ENCODE peak calls at places on chromosome 5, in seven cellular contexts. E is SJSA1, K is HS-27A, Y is uterus, R is SW 1271, O is epithelial cell of prostate, J is upper lobe of right lung. T is an unnamed sample.

GRCh38 chr5:137700282-137700680 is 35.6 kb downstream of the KLHL3 start:
- DNase-seq in O (no peak), Y (no peak), E (no peak), R (no peak), J (no peak), K (no peak), T (no peak)

GRCh38 chr5:172436078-172436873 is 18.0 kb downstream of the SH3PXD2B start:
- DNase-seq in R (no peak), Y (no peak), K (no peak), E (no peak), O (no peak), J (no peak), T (no peak)

GRCh38 chr5:115842089-115842881 is 550 bp downstream of the AP3S1 start:
- DNase-seq in J (no peak), O (no peak), R (peak; percentile 58), K (no peak), E (peak; percentile 95), Y (no peak), T (no peak)

GRCh38 chr5:173835131-173835530 is 53.0 kb upstream of the CPEB4 start:
- DNase-seq in K (no peak), Y (no peak), O (no peak), R (no peak), J (no peak), E (no peak), T (no peak)

GRCh38 chr5:132190161-132190817 is 37.4 kb downstream of the P4HA2 start:
- DNase-seq in E (peak; percentile 61), Y (no peak), J (no peak), K (peak; percentile 20), O (no peak), R (peak; percentile 49), T (no peak)

GRCh38 chr5:176762489-176762888 is 47.9 kb upstream of the UNC5A start:
- DNase-seq in J (peak; percentile 2), K (no peak), E (no peak), O (no peak), R (no peak), Y (no peak), T (no peak)

GRCh38 chr5:88833371-88834107 is 49.4 kb downstream of the MEF2C start:
- DNase-seq in J (no peak), E (peak; percentile 14), O (no peak), K (no peak), R (no peak), Y (peak; percentile 43), T (peak; percentile 42)

GRCh38 chr5:150075806-150076205 is 10.5 kb downstream of the CSF1R start:
- DNase-seq in O (no peak), K (no peak), J (no peak), R (no peak), Y (no peak), E (no peak), T (no peak)

GRCh38 chr5:119966028-119966427 is 336.7 kb downstream of the FAM170A start:
- DNase-seq in Y (no peak), K (no peak), E (no peak), J (no peak), O (no peak), R (no peak), T (no peak)

GRCh38 chr5:6820851-6821479 is 107.7 kb downstream of the TENT4A start:
- DNase-seq in J (no peak), O (no peak), K (no peak), Y (no peak), R (no peak), E (no peak), T (no peak)

GRCh38 chr5:66873990-66874389 is 277.8 kb downstream of the MAST4 start:
- DNase-seq in K (no peak), O (no peak), R (no peak), E (no peak), Y (no peak), J (no peak), T (no peak)

GRCh38 chr5:172101547-172102225 is 86.3 kb downstream of the STK10 start:
- DNase-seq in O (no peak), J (no peak), Y (no peak), E (no peak), R (no peak), K (no peak), T (no peak)

GRCh38 chr5:228886-229285 is 10.8 kb downstream of the SDHA start:
- DNase-seq in Y (no peak), O (no peak), R (no peak), E (no peak), K (no peak), J (no peak), T (no peak)

GRCh38 chr5:174734571-174735497 is 10.5 kb downstream of the MSX2 start:
- DNase-seq in R (no peak), O (no peak), K (no peak), E (no peak), Y (no peak), J (no peak), T (no peak)

GRCh38 chr5:139847790-139848507 is 52.3 kb downstream of the PSD2 start:
- DNase-seq in E (peak; percentile 37), Y (peak; percentile 67), R (no peak), J (peak; percentile 79), O (no peak), K (no peak), T (no peak)

GRCh38 chr5:9409413-9410089 is 136.3 kb downstream of the SEMA5A start:
- DNase-seq in R (no peak), K (no peak), J (no peak), E (no peak), Y (no peak), O (no peak), T (no peak)

GRCh38 chr5:136191304-136192014 is 1.5 kb downstream of the SMIM32 start:
- DNase-seq in K (no peak), E (no peak), Y (no peak), R (no peak), O (peak; percentile 26), J (peak; percentile 61), T (no peak)

GRCh38 chr5:172559004-172559932 is 81.8 kb upstream of the NEURL1B start:
- DNase-seq in K (peak; percentile 46), E (peak; percentile 59), O (peak; percentile 94), Y (peak; percentile 86), J (no peak), R (no peak), T (peak; percentile 44)

GRCh38 chr5:179164331-179165311 is 104.4 kb downstream of the ZNF354C start:
- DNase-seq in J (peak; percentile 62), K (no peak), O (no peak), R (no peak), Y (no peak), E (no peak), T (no peak)

GRCh38 chr5:159034083-159034824 is 65.5 kb downstream of the EBF1 start:
- DNase-seq in R (no peak), O (no peak), J (no peak), E (peak; percentile 58), Y (no peak), K (no peak), T (no peak)

GRCh38 chr5:82351754-82352145 is 73.6 kb upstream of the RPS23 start:
- DNase-seq in E (peak; percentile 66), R (no peak), Y (no peak), K (no peak), O (peak; percentile 18), J (no peak), T (no peak)

GRCh38 chr5:107602896-107603295 is 67.8 kb downstream of the EFNA5 start:
- DNase-seq in E (no peak), R (no peak), Y (no peak), J (no peak), K (no peak), O (no peak), T (no peak)

GRCh38 chr5:168676499-168676898 is 97.3 kb upstream of the PANK3 start:
- DNase-seq in Y (no peak), K (no peak), E (no peak), J (no peak), R (no peak), O (no peak), T (no peak)

GRCh38 chr5:103402861-103403260 is 144.3 kb downstream of the MACIR start:
- DNase-seq in R (no peak), O (no peak), Y (no peak), K (no peak), J (no peak), E (no peak), T (no peak)

GRCh38 chr5:73496984-73497457 is 1.2 kb upstream of the BTF3 start:
- DNase-seq in R (peak; percentile 86), Y (no peak), O (peak; percentile 27), J (no peak), E (peak; percentile 47), K (peak; percentile 48), T (no peak)

GRCh38 chr5:66415208-66415607 is 181.0 kb upstream of the MAST4 start:
- DNase-seq in R (no peak), E (no peak), J (no peak), O (no peak), K (no peak), Y (no peak), T (no peak)

GRCh38 chr5:129063483-129064136 is 30.9 kb upstream of the ISOC1 start:
- DNase-seq in E (peak; percentile 7), K (no peak), O (no peak), Y (no peak), J (no peak), R (no peak), T (peak; percentile 15)

GRCh38 chr5:145068696-145069095 is 766.4 kb downstream of the PRELID2 start:
- DNase-seq in Y (no peak), E (no peak), R (no peak), J (no peak), K (no peak), O (no peak), T (no peak)

GRCh38 chr5:138752341-138752950 is 779 bp upstream of the CTNNA1 start:
- DNase-seq in K (no peak), J (no peak), R (no peak), O (no peak), Y (peak; percentile 21), E (peak; percentile 27), T (no peak)

GRCh38 chr5:2574155-2574554 is 177.3 kb downstream of the IRX2 start:
- DNase-seq in E (no peak), Y (no peak), K (no peak), R (no peak), O (no peak), J (no peak), T (no peak)

GRCh38 chr5:125826214-125826613 is 597.0 kb upstream of the GRAMD2B start:
- DNase-seq in Y (no peak), O (no peak), R (no peak), K (no peak), J (no peak), E (no peak), T (no peak)

GRCh38 chr5:111681414-111681790 is 75.6 kb downstream of the NREP start:
- DNase-seq in O (no peak), J (no peak), K (no peak), E (no peak), R (no peak), Y (no peak), T (peak; percentile 17)

GRCh38 chr5:64331597-64332277 is 166.1 kb downstream of the RNF180 start:
- DNase-seq in K (no peak), Y (no peak), E (no peak), J (peak; percentile 79), O (no peak), R (no peak), T (no peak)

T was measured in brain pericyte.